ENCODE peak calls at places on chromosomes 7 and 10, in seven cellular contexts. D, X, W, B, G, Y and H are unnamed samples.

GRCh38 chr7:21011153-21011552 is 224.5 kb upstream of the SP8 start:
- DNase-seq in D (no peak), X (no peak), W (no peak), B (no peak), G (no peak), Y (no peak), H (no peak)

GRCh38 chr10:66836057-66836456 is 89.8 kb upstream of the LRRTM3 start:
- DNase-seq in D (no peak), X (peak; percentile 67), W (peak; percentile 37), B (no peak), G (no peak), Y (no peak), H (peak; percentile 34)

GRCh38 chr10:79050896-79051555 is 17.7 kb upstream of the ZMIZ1 start:
- DNase-seq in D (no peak), X (peak; percentile 57), W (no peak), B (no peak), G (no peak), Y (no peak), H (peak; percentile 59)

GRCh38 chr10:110566472-110567200 is 859 bp upstream of the SMC3 start:
- DNase-seq in D (no peak), X (no peak), W (no peak), B (no peak), G (peak; percentile 18), Y (no peak), H (no peak)

GRCh38 chr7:78953090-78953489 is 500.4 kb downstream of the MAGI2 start:
- DNase-seq in D (no peak), X (no peak), W (no peak), B (no peak), G (no peak), Y (peak; percentile 40), H (peak; percentile 18)

GRCh38 chr7:18320971-18321567 is 174.5 kb upstream of the HDAC9 start:
- DNase-seq in D (no peak), X (peak; percentile 74), W (no peak), B (no peak), G (peak; percentile 78), Y (peak; percentile 64), H (peak; percentile 52)

GRCh38 chr7:141227454-141227853 is 153.6 kb downstream of the TMEM178B start:
- DNase-seq in D (no peak), X (no peak), W (no peak), B (no peak), G (peak; percentile 31), Y (no peak), H (no peak)

GRCh38 chr10:60200682-60201053 is 189.0 kb downstream of the ANK3 start:
- DNase-seq in D (no peak), X (no peak), W (no peak), B (no peak), G (no peak), Y (no peak), H (no peak)

GRCh38 chr10:4651404-4652037 is 174.5 kb upstream of the AKR1E2 start:
- DNase-seq in D (no peak), X (no peak), W (no peak), B (no peak), G (no peak), Y (peak; percentile 38), H (no peak)

GRCh38 chr7:128030999-128031681 is at the start of gene LRRC4:
- DNase-seq in D (peak; percentile 29), X (no peak), W (no peak), B (peak; percentile 31), G (peak; percentile 81), Y (peak; percentile 39), H (peak; percentile 52)
- TF ChIP-seq CTCF in D (no peak), X (peak; percentile 3), W (peak; percentile 28), B (peak; percentile 26), G (no peak), Y (no peak), H (no peak)

DNA sequence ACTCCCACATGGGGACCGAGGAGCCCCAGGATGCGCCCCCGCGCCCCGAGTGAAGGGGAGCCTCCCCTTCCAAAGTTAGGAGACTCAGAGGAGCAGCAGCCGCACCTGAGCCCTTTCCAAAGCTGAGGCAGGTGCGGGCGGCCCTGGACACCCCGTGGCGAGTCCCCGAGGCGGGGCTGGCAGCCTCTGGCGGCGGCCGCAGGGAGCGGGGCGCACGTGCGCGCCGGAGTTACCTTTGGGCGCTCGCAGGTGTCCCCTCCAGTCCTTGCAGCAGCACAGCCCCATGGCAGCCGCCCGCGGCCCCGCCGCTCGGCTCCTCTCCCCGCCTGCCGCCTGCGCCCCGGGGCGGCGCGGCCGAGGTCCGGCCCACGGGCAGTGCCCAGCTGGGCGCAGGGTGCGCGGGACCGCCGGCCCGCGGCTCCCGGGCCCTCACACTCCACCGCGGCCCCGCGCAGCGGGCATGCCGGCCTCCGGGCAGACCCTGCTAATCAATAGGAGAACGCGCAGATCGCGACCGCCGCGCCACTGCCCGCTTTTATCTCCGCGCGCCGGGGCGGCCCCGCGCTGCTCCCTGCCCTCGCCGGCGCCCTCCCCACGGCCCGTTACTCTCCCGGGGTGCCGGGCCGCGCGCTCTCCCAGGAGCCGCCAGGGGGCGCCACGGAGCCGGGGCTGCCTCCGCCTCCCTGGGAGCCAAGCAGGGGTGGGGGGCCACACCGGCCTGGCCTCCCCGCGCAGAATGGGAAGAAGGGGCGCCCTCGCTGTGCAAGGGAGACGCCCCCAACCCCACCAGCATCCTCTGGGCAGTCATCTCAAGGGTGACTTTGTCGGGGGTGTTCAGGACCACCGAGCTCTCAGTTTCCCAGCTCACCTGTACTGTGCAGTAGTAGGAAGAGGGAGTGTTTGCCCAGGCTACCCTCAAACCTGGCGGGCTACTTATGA is 80.8 kb downstream of the ARHGAP22 start:
- DNase-seq in D (peak; percentile 20), X (peak; percentile 21), W (no peak), B (no peak), G (peak; percentile 75), Y (no peak), H (peak; percentile 21)
- H3K4me3 ChIP-seq in D (no peak overlapping the region), X (peak overlapping the region; percentile 48), W (peak overlapping the region; percentile 58), B (peak overlapping the region; percentile 59), G (peak overlapping the region; percentile 84), Y (peak overlapping the region; percentile 33), H (peak overlapping the region; percentile 59)

GRCh38 chr7:149489391-149490024 is 8.1 kb downstream of the ZNF746 start:
- DNase-seq in D (peak; percentile 19), X (no peak), W (no peak), B (no peak), G (peak; percentile 43), Y (peak; percentile 3), H (no peak)
- TF ChIP-seq CTCF in D (no peak), X (peak; percentile 6), W (no peak), B (no peak), G (peak; percentile 30), Y (peak; percentile 11), H (no peak)

DNA sequence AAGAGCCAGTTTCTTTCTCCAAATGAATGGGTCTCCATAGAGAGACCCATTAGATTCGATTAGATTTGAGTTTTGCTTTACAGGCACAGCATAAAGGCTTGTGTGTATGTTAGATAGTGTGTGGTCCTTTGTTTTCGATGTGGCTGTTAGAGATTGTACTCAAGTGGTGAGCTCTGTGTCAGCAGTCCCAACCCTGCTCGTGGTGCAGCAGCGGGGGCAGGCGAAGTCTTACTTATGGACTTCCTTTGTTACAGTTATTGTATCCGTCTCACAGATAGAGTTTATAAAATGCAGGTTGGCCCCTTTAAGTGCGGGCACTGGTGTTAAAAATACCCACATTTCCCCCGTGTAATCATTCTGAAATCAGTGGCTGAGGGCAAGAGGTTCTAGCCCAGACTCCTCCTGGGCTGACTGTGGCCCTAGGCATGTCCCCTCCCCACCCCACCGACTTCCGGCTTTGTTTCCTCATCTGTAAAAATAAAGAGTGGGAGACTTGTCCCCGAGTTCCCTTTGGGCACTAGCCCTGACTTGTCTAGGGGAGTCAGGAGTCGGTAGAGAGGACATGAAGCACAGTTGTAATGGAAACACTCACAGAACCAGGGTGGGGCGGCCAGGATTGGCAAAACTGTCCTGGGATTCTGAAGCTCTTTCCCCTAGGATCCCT is 28.6 kb downstream of the MTURN start:
- DNase-seq in D (no peak), X (no peak), W (no peak), B (no peak), G (no peak), Y (no peak), H (no peak)
- H3K4me3 ChIP-seq in D (no peak overlapping the region), X (no peak overlapping the region), W (no peak overlapping the region), B (no peak overlapping the region), G (no peak overlapping the region), Y (no peak overlapping the region), H (no peak overlapping the region)

DNA sequence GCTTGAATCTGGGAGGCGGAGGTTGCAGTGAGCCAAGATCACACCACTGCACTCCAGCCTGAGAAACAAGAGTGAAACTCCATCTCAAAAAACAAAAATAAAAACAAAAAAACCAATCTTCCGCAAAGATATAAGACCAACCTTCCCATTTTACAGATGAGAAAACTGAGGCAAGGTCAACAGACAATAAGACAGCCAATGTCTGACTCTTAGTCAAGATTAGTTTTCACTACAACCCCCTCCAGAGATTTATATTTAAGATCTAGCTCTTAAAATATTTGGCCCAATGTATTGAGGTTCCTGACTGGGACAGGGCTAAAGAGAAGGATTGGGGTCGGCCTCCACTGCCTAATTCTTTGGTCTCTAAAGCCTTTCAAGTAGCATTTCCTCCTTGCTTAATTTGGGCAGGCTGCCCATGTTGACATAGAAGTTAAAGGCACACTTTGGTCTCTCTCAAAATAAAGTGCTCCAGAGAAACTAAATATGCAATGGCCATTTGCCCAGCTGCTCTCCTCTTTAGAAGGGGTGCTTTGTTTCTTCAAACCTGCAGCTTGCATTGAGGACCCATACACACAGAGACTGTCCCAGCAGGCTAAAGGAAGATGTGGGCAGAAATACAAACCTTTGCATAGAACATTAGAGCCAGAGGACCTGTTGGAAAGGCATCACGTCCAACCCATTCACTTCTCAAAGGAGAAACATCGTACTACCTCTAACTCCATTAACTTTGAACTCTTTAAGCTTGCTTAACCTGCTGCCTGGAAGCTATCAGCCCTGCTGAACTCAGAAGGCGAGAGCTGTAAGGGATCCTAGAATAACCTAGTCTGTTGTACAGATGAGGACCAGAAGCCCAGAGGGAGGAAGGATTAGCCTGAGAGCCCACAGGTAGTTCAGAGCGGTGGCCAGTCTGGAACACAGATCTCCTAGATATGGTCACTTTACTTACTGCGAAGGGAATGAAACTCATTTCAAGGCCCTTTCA is 3.9 kb downstream of the TECTB start:
- DNase-seq in D (no peak), X (no peak), W (no peak), B (no peak), G (no peak), Y (no peak), H (no peak)
- TF ChIP-seq CTCF in D (no peak), X (no peak), W (no peak), B (no peak), G (no peak), Y (no peak), H (no peak)